ENCODE peak calls at places on chromosome 18, in nine cellular contexts. One of them, this sample, is unnamed.

GRCh38 chr18:79402977-79403722 is 7.4 kb downstream of the NFATC1 start:
- DNase-seq in dermis microvascular lymphatic vessel endothelial cell: peak
- DNase-seq in GM03348: peak
- DNase-seq in Kasumi-1: peak
- DNase-seq in dorsolateral prefrontal cortex: no peak
- DNase-seq in H4: no peak
- DNase-seq in body of pancreas: peak
- DNase-seq in activated gamma-delta T cell treated with Interleukin-2 at 50 U/mL for 16 hours: no peak
- DNase-seq in stimulated activated CD8-positive, alpha-beta memory T cell treated with anti-CD3 and anti-CD28 coated beads, Interleukin-4, amount 100 ng/mL, for 4 hours: no peak
- DNase-seq in this sample: peak

GRCh38 chr18:4157339-4157738 is 297.8 kb downstream of the DLGAP1 start:
- DNase-seq in dermis microvascular lymphatic vessel endothelial cell: no peak
- DNase-seq in GM03348: no peak
- DNase-seq in Kasumi-1: no peak
- DNase-seq in dorsolateral prefrontal cortex: no peak
- DNase-seq in H4: no peak
- DNase-seq in body of pancreas: no peak
- DNase-seq in activated gamma-delta T cell treated with Interleukin-2 at 50 U/mL for 16 hours: no peak
- DNase-seq in stimulated activated CD8-positive, alpha-beta memory T cell treated with anti-CD3 and anti-CD28 coated beads, Interleukin-4, amount 100 ng/mL, for 4 hours: no peak
- DNase-seq in this sample: no peak

GRCh38 chr18:3624818-3625716 is 175.1 kb downstream of the TGIF1 start:
- DNase-seq in dermis microvascular lymphatic vessel endothelial cell: no peak
- DNase-seq in GM03348: peak
- DNase-seq in Kasumi-1: no peak
- DNase-seq in dorsolateral prefrontal cortex: no peak
- DNase-seq in H4: peak
- DNase-seq in body of pancreas: no peak
- DNase-seq in activated gamma-delta T cell treated with Interleukin-2 at 50 U/mL for 16 hours: no peak
- DNase-seq in stimulated activated CD8-positive, alpha-beta memory T cell treated with anti-CD3 and anti-CD28 coated beads, Interleukin-4, amount 100 ng/mL, for 4 hours: peak
- DNase-seq in this sample: peak

GRCh38 chr18:78418379-78418778 is 561.2 kb upstream of the SALL3 start:
- DNase-seq in dermis microvascular lymphatic vessel endothelial cell: no peak
- DNase-seq in GM03348: no peak
- DNase-seq in Kasumi-1: no peak
- DNase-seq in dorsolateral prefrontal cortex: no peak
- DNase-seq in H4: no peak
- DNase-seq in body of pancreas: no peak
- DNase-seq in activated gamma-delta T cell treated with Interleukin-2 at 50 U/mL for 16 hours: no peak
- DNase-seq in stimulated activated CD8-positive, alpha-beta memory T cell treated with anti-CD3 and anti-CD28 coated beads, Interleukin-4, amount 100 ng/mL, for 4 hours: no peak
- DNase-seq in this sample: no peak

GRCh38 chr18:74861154-74861553 is 263.5 kb downstream of the ZNF407 start:
- DNase-seq in dermis microvascular lymphatic vessel endothelial cell: no peak
- DNase-seq in GM03348: no peak
- DNase-seq in Kasumi-1: no peak
- DNase-seq in dorsolateral prefrontal cortex: no peak
- DNase-seq in H4: no peak
- DNase-seq in body of pancreas: no peak
- DNase-seq in activated gamma-delta T cell treated with Interleukin-2 at 50 U/mL for 16 hours: no peak
- DNase-seq in stimulated activated CD8-positive, alpha-beta memory T cell treated with anti-CD3 and anti-CD28 coated beads, Interleukin-4, amount 100 ng/mL, for 4 hours: no peak
- DNase-seq in this sample: no peak

GRCh38 chr18:40692871-40693270 is 1262.2 kb upstream of the PIK3C3 start:
- DNase-seq in dermis microvascular lymphatic vessel endothelial cell: no peak
- DNase-seq in GM03348: no peak
- DNase-seq in Kasumi-1: no peak
- DNase-seq in dorsolateral prefrontal cortex: no peak
- DNase-seq in H4: no peak
- DNase-seq in body of pancreas: no peak
- DNase-seq in activated gamma-delta T cell treated with Interleukin-2 at 50 U/mL for 16 hours: no peak
- DNase-seq in stimulated activated CD8-positive, alpha-beta memory T cell treated with anti-CD3 and anti-CD28 coated beads, Interleukin-4, amount 100 ng/mL, for 4 hours: no peak
- DNase-seq in this sample: no peak

GRCh38 chr18:26920644-26921043 is 55.1 kb upstream of the AQP4 start:
- DNase-seq in dermis microvascular lymphatic vessel endothelial cell: no peak
- DNase-seq in GM03348: no peak
- DNase-seq in Kasumi-1: no peak
- DNase-seq in dorsolateral prefrontal cortex: no peak
- DNase-seq in H4: no peak
- DNase-seq in body of pancreas: no peak
- DNase-seq in activated gamma-delta T cell treated with Interleukin-2 at 50 U/mL for 16 hours: no peak
- DNase-seq in stimulated activated CD8-positive, alpha-beta memory T cell treated with anti-CD3 and anti-CD28 coated beads, Interleukin-4, amount 100 ng/mL, for 4 hours: no peak
- DNase-seq in this sample: no peak

GRCh38 chr18:75727479-75727878 is 300.0 kb upstream of the SMIM21 start:
- DNase-seq in dermis microvascular lymphatic vessel endothelial cell: peak
- DNase-seq in GM03348: peak
- DNase-seq in Kasumi-1: peak
- DNase-seq in dorsolateral prefrontal cortex: peak
- DNase-seq in H4: peak
- DNase-seq in body of pancreas: peak
- DNase-seq in activated gamma-delta T cell treated with Interleukin-2 at 50 U/mL for 16 hours: no peak
- DNase-seq in stimulated activated CD8-positive, alpha-beta memory T cell treated with anti-CD3 and anti-CD28 coated beads, Interleukin-4, amount 100 ng/mL, for 4 hours: no peak
- DNase-seq in this sample: peak

GRCh38 chr18:79943608-79944125 is 7.8 kb downstream of the SLC66A2 start:
- DNase-seq in dermis microvascular lymphatic vessel endothelial cell: no peak
- DNase-seq in GM03348: no peak
- DNase-seq in Kasumi-1: no peak
- DNase-seq in dorsolateral prefrontal cortex: no peak
- DNase-seq in H4: no peak
- DNase-seq in body of pancreas: no peak
- DNase-seq in activated gamma-delta T cell treated with Interleukin-2 at 50 U/mL for 16 hours: no peak
- DNase-seq in stimulated activated CD8-positive, alpha-beta memory T cell treated with anti-CD3 and anti-CD28 coated beads, Interleukin-4, amount 100 ng/mL, for 4 hours: no peak
- DNase-seq in this sample: no peak

GRCh38 chr18:45173799-45174519 is 441.3 kb upstream of the SLC14A2 start:
- DNase-seq in dermis microvascular lymphatic vessel endothelial cell: no peak
- DNase-seq in GM03348: no peak
- DNase-seq in Kasumi-1: no peak
- DNase-seq in dorsolateral prefrontal cortex: no peak
- DNase-seq in H4: no peak
- DNase-seq in body of pancreas: no peak
- DNase-seq in activated gamma-delta T cell treated with Interleukin-2 at 50 U/mL for 16 hours: no peak
- DNase-seq in stimulated activated CD8-positive, alpha-beta memory T cell treated with anti-CD3 and anti-CD28 coated beads, Interleukin-4, amount 100 ng/mL, for 4 hours: no peak
- DNase-seq in this sample: no peak

GRCh38 chr18:45687617-45688016 is 36.4 kb upstream of the SLC14A1 start:
- DNase-seq in dermis microvascular lymphatic vessel endothelial cell: no peak
- DNase-seq in GM03348: no peak
- DNase-seq in Kasumi-1: peak
- DNase-seq in dorsolateral prefrontal cortex: no peak
- DNase-seq in H4: no peak
- DNase-seq in body of pancreas: no peak
- DNase-seq in activated gamma-delta T cell treated with Interleukin-2 at 50 U/mL for 16 hours: peak
- DNase-seq in stimulated activated CD8-positive, alpha-beta memory T cell treated with anti-CD3 and anti-CD28 coated beads, Interleukin-4, amount 100 ng/mL, for 4 hours: no peak
- DNase-seq in this sample: no peak

GRCh38 chr18:70288171-70288850 is 534 bp upstream of the SOCS6 start:
- DNase-seq in dermis microvascular lymphatic vessel endothelial cell: no peak
- DNase-seq in GM03348: peak
- DNase-seq in Kasumi-1: peak
- DNase-seq in dorsolateral prefrontal cortex: no peak
- DNase-seq in H4: peak
- DNase-seq in body of pancreas: peak
- DNase-seq in activated gamma-delta T cell treated with Interleukin-2 at 50 U/mL for 16 hours: no peak
- DNase-seq in stimulated activated CD8-positive, alpha-beta memory T cell treated with anti-CD3 and anti-CD28 coated beads, Interleukin-4, amount 100 ng/mL, for 4 hours: no peak
- DNase-seq in this sample: peak

GRCh38 chr18:80253236-80253635 is 5.9 kb upstream of the PARD6G start:
- DNase-seq in dermis microvascular lymphatic vessel endothelial cell: no peak
- DNase-seq in GM03348: no peak
- DNase-seq in Kasumi-1: no peak
- DNase-seq in dorsolateral prefrontal cortex: no peak
- DNase-seq in H4: no peak
- DNase-seq in body of pancreas: no peak
- DNase-seq in activated gamma-delta T cell treated with Interleukin-2 at 50 U/mL for 16 hours: no peak
- DNase-seq in stimulated activated CD8-positive, alpha-beta memory T cell treated with anti-CD3 and anti-CD28 coated beads, Interleukin-4, amount 100 ng/mL, for 4 hours: no peak
- DNase-seq in this sample: no peak

GRCh38 chr18:22434973-22435608 is 17.4 kb upstream of the CTAGE1 start:
- DNase-seq in dermis microvascular lymphatic vessel endothelial cell: no peak
- DNase-seq in GM03348: peak
- DNase-seq in Kasumi-1: no peak
- DNase-seq in dorsolateral prefrontal cortex: no peak
- DNase-seq in H4: no peak
- DNase-seq in body of pancreas: no peak
- DNase-seq in activated gamma-delta T cell treated with Interleukin-2 at 50 U/mL for 16 hours: no peak
- DNase-seq in stimulated activated CD8-positive, alpha-beta memory T cell treated with anti-CD3 and anti-CD28 coated beads, Interleukin-4, amount 100 ng/mL, for 4 hours: no peak
- DNase-seq in this sample: peak

GRCh38 chr18:9097349-9097748 is 5.2 kb upstream of the NDUFV2 start:
- DNase-seq in dermis microvascular lymphatic vessel endothelial cell: no peak
- DNase-seq in GM03348: no peak
- DNase-seq in Kasumi-1: no peak
- DNase-seq in dorsolateral prefrontal cortex: no peak
- DNase-seq in H4: no peak
- DNase-seq in body of pancreas: no peak
- DNase-seq in activated gamma-delta T cell treated with Interleukin-2 at 50 U/mL for 16 hours: no peak
- DNase-seq in stimulated activated CD8-positive, alpha-beta memory T cell treated with anti-CD3 and anti-CD28 coated beads, Interleukin-4, amount 100 ng/mL, for 4 hours: no peak
- DNase-seq in this sample: no peak

GRCh38 chr18:78741381-78742340 is 238.0 kb upstream of the SALL3 start:
- DNase-seq in dermis microvascular lymphatic vessel endothelial cell: no peak
- DNase-seq in GM03348: no peak
- DNase-seq in Kasumi-1: no peak
- DNase-seq in dorsolateral prefrontal cortex: no peak
- DNase-seq in H4: no peak
- DNase-seq in body of pancreas: no peak
- DNase-seq in activated gamma-delta T cell treated with Interleukin-2 at 50 U/mL for 16 hours: no peak
- DNase-seq in stimulated activated CD8-positive, alpha-beta memory T cell treated with anti-CD3 and anti-CD28 coated beads, Interleukin-4, amount 100 ng/mL, for 4 hours: no peak
- DNase-seq in this sample: no peak

GRCh38 chr18:39531659-39532058 is 1966.1 kb upstream of the CELF4 start:
- DNase-seq in dermis microvascular lymphatic vessel endothelial cell: no peak
- DNase-seq in GM03348: no peak
- DNase-seq in Kasumi-1: no peak
- DNase-seq in dorsolateral prefrontal cortex: no peak
- DNase-seq in H4: no peak
- DNase-seq in body of pancreas: no peak
- DNase-seq in activated gamma-delta T cell treated with Interleukin-2 at 50 U/mL for 16 hours: no peak
- DNase-seq in stimulated activated CD8-positive, alpha-beta memory T cell treated with anti-CD3 and anti-CD28 coated beads, Interleukin-4, amount 100 ng/mL, for 4 hours: no peak
- DNase-seq in this sample: no peak

GRCh38 chr18:62505669-62506494 is 16.9 kb upstream of the ZCCHC2 start:
- DNase-seq in dermis microvascular lymphatic vessel endothelial cell: no peak
- DNase-seq in GM03348: peak
- DNase-seq in Kasumi-1: peak
- DNase-seq in dorsolateral prefrontal cortex: no peak
- DNase-seq in H4: peak
- DNase-seq in body of pancreas: peak
- DNase-seq in activated gamma-delta T cell treated with Interleukin-2 at 50 U/mL for 16 hours: no peak
- DNase-seq in stimulated activated CD8-positive, alpha-beta memory T cell treated with anti-CD3 and anti-CD28 coated beads, Interleukin-4, amount 100 ng/mL, for 4 hours: no peak
- DNase-seq in this sample: no peak

GRCh38 chr18:63311481-63312409 is 7.8 kb downstream of the BCL2 start:
- DNase-seq in dermis microvascular lymphatic vessel endothelial cell: no peak
- DNase-seq in GM03348: no peak
- DNase-seq in Kasumi-1: no peak
- DNase-seq in dorsolateral prefrontal cortex: no peak
- DNase-seq in H4: no peak
- DNase-seq in body of pancreas: no peak
- DNase-seq in activated gamma-delta T cell treated with Interleukin-2 at 50 U/mL for 16 hours: no peak
- DNase-seq in stimulated activated CD8-positive, alpha-beta memory T cell treated with anti-CD3 and anti-CD28 coated beads, Interleukin-4, amount 100 ng/mL, for 4 hours: no peak
- DNase-seq in this sample: no peak

GRCh38 chr18:46447323-46447722 is 209.7 kb downstream of the LOXHD1 start:
- DNase-seq in dermis microvascular lymphatic vessel endothelial cell: no peak
- DNase-seq in GM03348: no peak
- DNase-seq in Kasumi-1: no peak
- DNase-seq in dorsolateral prefrontal cortex: no peak
- DNase-seq in H4: no peak
- DNase-seq in body of pancreas: no peak
- DNase-seq in activated gamma-delta T cell treated with Interleukin-2 at 50 U/mL for 16 hours: no peak
- DNase-seq in stimulated activated CD8-positive, alpha-beta memory T cell treated with anti-CD3 and anti-CD28 coated beads, Interleukin-4, amount 100 ng/mL, for 4 hours: no peak
- DNase-seq in this sample: no peak

GRCh38 chr18:79825913-79826312 is 28.2 kb downstream of the KCNG2 start:
- DNase-seq in dermis microvascular lymphatic vessel endothelial cell: no peak
- DNase-seq in GM03348: no peak
- DNase-seq in Kasumi-1: no peak
- DNase-seq in dorsolateral prefrontal cortex: no peak
- DNase-seq in H4: no peak
- DNase-seq in body of pancreas: no peak
- DNase-seq in activated gamma-delta T cell treated with Interleukin-2 at 50 U/mL for 16 hours: no peak
- DNase-seq in stimulated activated CD8-positive, alpha-beta memory T cell treated with anti-CD3 and anti-CD28 coated beads, Interleukin-4, amount 100 ng/mL, for 4 hours: no peak
- DNase-seq in this sample: no peak

GRCh38 chr18:26480897-26481795 is 67.2 kb downstream of the KCTD1 start:
- DNase-seq in dermis microvascular lymphatic vessel endothelial cell: no peak
- DNase-seq in GM03348: peak
- DNase-seq in Kasumi-1: no peak
- DNase-seq in dorsolateral prefrontal cortex: no peak
- DNase-seq in H4: peak
- DNase-seq in body of pancreas: no peak
- DNase-seq in activated gamma-delta T cell treated with Interleukin-2 at 50 U/mL for 16 hours: no peak
- DNase-seq in stimulated activated CD8-positive, alpha-beta memory T cell treated with anti-CD3 and anti-CD28 coated beads, Interleukin-4, amount 100 ng/mL, for 4 hours: no peak
- DNase-seq in this sample: peak

GRCh38 chr18:63905361-63905760 is 2.4 kb upstream of the SERPINB10 start:
- DNase-seq in dermis microvascular lymphatic vessel endothelial cell: no peak
- DNase-seq in GM03348: no peak
- DNase-seq in Kasumi-1: peak
- DNase-seq in dorsolateral prefrontal cortex: no peak
- DNase-seq in H4: no peak
- DNase-seq in body of pancreas: no peak
- DNase-seq in activated gamma-delta T cell treated with Interleukin-2 at 50 U/mL for 16 hours: no peak
- DNase-seq in stimulated activated CD8-positive, alpha-beta memory T cell treated with anti-CD3 and anti-CD28 coated beads, Interleukin-4, amount 100 ng/mL, for 4 hours: no peak
- DNase-seq in this sample: no peak

GRCh38 chr18:864872-865273 is 39.8 kb upstream of the ADCYAP1 start:
- DNase-seq in dermis microvascular lymphatic vessel endothelial cell: peak
- DNase-seq in GM03348: peak
- DNase-seq in Kasumi-1: peak
- DNase-seq in dorsolateral prefrontal cortex: peak
- DNase-seq in H4: peak
- DNase-seq in body of pancreas: peak
- DNase-seq in activated gamma-delta T cell treated with Interleukin-2 at 50 U/mL for 16 hours: peak
- DNase-seq in stimulated activated CD8-positive, alpha-beta memory T cell treated with anti-CD3 and anti-CD28 coated beads, Interleukin-4, amount 100 ng/mL, for 4 hours: peak
- DNase-seq in this sample: peak

GRCh38 chr18:47983055-47983454 is 52.6 kb upstream of the SMAD2 start:
- DNase-seq in dermis microvascular lymphatic vessel endothelial cell: no peak
- DNase-seq in GM03348: no peak
- DNase-seq in Kasumi-1: no peak
- DNase-seq in dorsolateral prefrontal cortex: no peak
- DNase-seq in H4: no peak
- DNase-seq in body of pancreas: no peak
- DNase-seq in activated gamma-delta T cell treated with Interleukin-2 at 50 U/mL for 16 hours: no peak
- DNase-seq in stimulated activated CD8-positive, alpha-beta memory T cell treated with anti-CD3 and anti-CD28 coated beads, Interleukin-4, amount 100 ng/mL, for 4 hours: no peak
- DNase-seq in this sample: no peak

GRCh38 chr18:31213641-31214040 is 51.0 kb upstream of the DSC1 start:
- DNase-seq in dermis microvascular lymphatic vessel endothelial cell: no peak
- DNase-seq in GM03348: no peak
- DNase-seq in Kasumi-1: no peak
- DNase-seq in dorsolateral prefrontal cortex: no peak
- DNase-seq in H4: no peak
- DNase-seq in body of pancreas: no peak
- DNase-seq in activated gamma-delta T cell treated with Interleukin-2 at 50 U/mL for 16 hours: no peak
- DNase-seq in stimulated activated CD8-positive, alpha-beta memory T cell treated with anti-CD3 and anti-CD28 coated beads, Interleukin-4, amount 100 ng/mL, for 4 hours: no peak
- DNase-seq in this sample: no peak

GRCh38 chr18:23131693-23132319 is 3.5 kb upstream of the CABLES1 start:
- DNase-seq in dermis microvascular lymphatic vessel endothelial cell: peak
- DNase-seq in GM03348: peak
- DNase-seq in Kasumi-1: peak
- DNase-seq in dorsolateral prefrontal cortex: no peak
- DNase-seq in H4: peak
- DNase-seq in body of pancreas: peak
- DNase-seq in activated gamma-delta T cell treated with Interleukin-2 at 50 U/mL for 16 hours: peak
- DNase-seq in stimulated activated CD8-positive, alpha-beta memory T cell treated with anti-CD3 and anti-CD28 coated beads, Interleukin-4, amount 100 ng/mL, for 4 hours: peak
- DNase-seq in this sample: peak

GRCh38 chr18:37327063-37327577 is 238.5 kb downstream of the CELF4 start:
- DNase-seq in dermis microvascular lymphatic vessel endothelial cell: no peak
- DNase-seq in GM03348: no peak
- DNase-seq in Kasumi-1: no peak
- DNase-seq in dorsolateral prefrontal cortex: no peak
- DNase-seq in H4: no peak
- DNase-seq in body of pancreas: no peak
- DNase-seq in activated gamma-delta T cell treated with Interleukin-2 at 50 U/mL for 16 hours: no peak
- DNase-seq in stimulated activated CD8-positive, alpha-beta memory T cell treated with anti-CD3 and anti-CD28 coated beads, Interleukin-4, amount 100 ng/mL, for 4 hours: no peak
- DNase-seq in this sample: no peak

GRCh38 chr18:72544092-72544886 is at the start of gene CBLN2:
- DNase-seq in dermis microvascular lymphatic vessel endothelial cell: peak
- DNase-seq in GM03348: peak
- DNase-seq in Kasumi-1: peak
- DNase-seq in dorsolateral prefrontal cortex: peak
- DNase-seq in H4: peak
- DNase-seq in body of pancreas: peak
- DNase-seq in activated gamma-delta T cell treated with Interleukin-2 at 50 U/mL for 16 hours: no peak
- DNase-seq in stimulated activated CD8-positive, alpha-beta memory T cell treated with anti-CD3 and anti-CD28 coated beads, Interleukin-4, amount 100 ng/mL, for 4 hours: no peak
- DNase-seq in this sample: peak

GRCh38 chr18:56541790-56542189 is 96.6 kb downstream of the TXNL1 start:
- DNase-seq in dermis microvascular lymphatic vessel endothelial cell: no peak
- DNase-seq in GM03348: no peak
- DNase-seq in Kasumi-1: no peak
- DNase-seq in dorsolateral prefrontal cortex: no peak
- DNase-seq in H4: no peak
- DNase-seq in body of pancreas: no peak
- DNase-seq in activated gamma-delta T cell treated with Interleukin-2 at 50 U/mL for 16 hours: no peak
- DNase-seq in stimulated activated CD8-positive, alpha-beta memory T cell treated with anti-CD3 and anti-CD28 coated beads, Interleukin-4, amount 100 ng/mL, for 4 hours: no peak
- DNase-seq in this sample: no peak

GRCh38 chr18:40874233-40874632 is 1080.8 kb upstream of the PIK3C3 start:
- DNase-seq in dermis microvascular lymphatic vessel endothelial cell: no peak
- DNase-seq in GM03348: no peak
- DNase-seq in Kasumi-1: no peak
- DNase-seq in dorsolateral prefrontal cortex: no peak
- DNase-seq in H4: peak
- DNase-seq in body of pancreas: no peak
- DNase-seq in activated gamma-delta T cell treated with Interleukin-2 at 50 U/mL for 16 hours: no peak
- DNase-seq in stimulated activated CD8-positive, alpha-beta memory T cell treated with anti-CD3 and anti-CD28 coated beads, Interleukin-4, amount 100 ng/mL, for 4 hours: no peak
- DNase-seq in this sample: no peak

This sample was measured in Daoy.